ENCODE peak calls at places on chromosomes 5 and 9, in ten cellular contexts. U, Y, A, O, H, J, W, B, G and E are unnamed samples.

GRCh38 chr9:4984171-4984570 is 901 bp upstream of the JAK2 start:
- DNase-seq in U (no peak), Y (no peak), A (no peak), O (no peak), H (no peak), J (no peak), W (no peak), B (no peak), G (no peak), E (no peak)

GRCh38 chr5:108797986-108798385 is 50.3 kb downstream of the FER start:
- DNase-seq in U (no peak), Y (no peak), A (no peak), O (no peak), H (no peak), J (no peak), W (no peak), B (no peak), G (no peak), E (no peak)

GRCh38 chr9:97759611-97760288 is 62.6 kb upstream of the XPA start:
- DNase-seq in U (no peak), Y (no peak), A (no peak), O (peak), H (no peak), J (no peak), W (peak), B (no peak), G (no peak), E (no peak)

GRCh38 chr5:177472460-177473441 is 683 bp downstream of the DBN1 start:
- DNase-seq in U (no peak), Y (no peak), A (peak), O (peak), H (no peak), J (peak), W (no peak), B (no peak), G (no peak), E (no peak)

GRCh38 chr5:138275379-138275782 is 960 bp upstream of the GFRA3 start:
- DNase-seq in U (no peak), Y (no peak), A (peak), O (no peak), H (no peak), J (no peak), W (no peak), B (no peak), G (no peak), E (no peak)

GRCh38 chr9:74762950-74763349 is 124.8 kb downstream of the TRPM6 start:
- DNase-seq in U (no peak), Y (no peak), A (no peak), O (no peak), H (no peak), J (no peak), W (no peak), B (no peak), G (no peak), E (no peak)

GRCh38 chr5:59609501-59610265 is 283.8 kb downstream of the PDE4D start:
- DNase-seq in U (no peak), Y (no peak), A (no peak), O (peak), H (no peak), J (no peak), W (no peak), B (no peak), G (no peak), E (no peak)

GRCh38 chr9:110058304-110058953 is 149.5 kb downstream of the C9orf152 start:
- DNase-seq in U (no peak), Y (no peak), A (peak), O (peak), H (peak), J (peak), W (peak), B (peak), G (no peak), E (no peak)

GRCh38 chr9:137832830-137833590 is 44.6 kb upstream of the CACNA1B start:
- DNase-seq in U (no peak), Y (no peak), A (no peak), O (no peak), H (no peak), J (no peak), W (no peak), B (no peak), G (no peak), E (no peak)

GRCh38 chr9:99134893-99135341 is 30.0 kb downstream of the TGFBR1 start:
- DNase-seq in U (no peak), Y (no peak), A (no peak), O (peak), H (peak), J (no peak), W (no peak), B (peak), G (no peak), E (no peak)

GRCh38 chr5:59193616-59194319 is 610.9 kb downstream of the RAB3C start:
- DNase-seq in U (no peak), Y (no peak), A (no peak), O (peak), H (peak), J (no peak), W (no peak), B (peak), G (peak), E (no peak)

GRCh38 chr9:97809666-97810344 is 43.2 kb upstream of the FOXE1 start:
- DNase-seq in U (no peak), Y (no peak), A (peak), O (no peak), H (peak), J (peak), W (no peak), B (no peak), G (no peak), E (no peak)

GRCh38 chr9:136854113-136854841 is 2.1 kb downstream of the MAMDC4 start:
- DNase-seq in U (no peak), Y (peak), A (no peak), O (no peak), H (no peak), J (no peak), W (peak), B (no peak), G (no peak), E (peak)

GRCh38 chr9:137823986-137824771 is 53.4 kb upstream of the CACNA1B start:
- DNase-seq in U (no peak), Y (no peak), A (no peak), O (no peak), H (no peak), J (no peak), W (no peak), B (no peak), G (no peak), E (no peak)

GRCh38 chr5:115585265-115585664 is 17.0 kb downstream of the TICAM2 start:
- DNase-seq in U (no peak), Y (no peak), A (no peak), O (no peak), H (no peak), J (no peak), W (no peak), B (peak), G (no peak), E (no peak)

GRCh38 chr9:6567140-6567591 is 78.4 kb downstream of the GLDC start:
- DNase-seq in U (no peak), Y (no peak), A (no peak), O (peak), H (peak), J (no peak), W (no peak), B (peak), G (no peak), E (no peak)

GRCh38 chr9:113548221-113549041 is 84.9 kb downstream of the RGS3 start:
- DNase-seq in U (peak), Y (peak), A (no peak), O (peak), H (peak), J (peak), W (peak), B (no peak), G (peak), E (peak)
- H3K27ac ChIP-seq in U (peak), Y (peak), A (no peak), O (no peak), H (no peak), J (no peak), W (peak), B (no peak), G (no peak), E (peak)

GRCh38 chr9:68574150-68574549 is 33.5 kb upstream of the TMEM252 start:
- DNase-seq in U (no peak), Y (no peak), A (no peak), O (no peak), H (no peak), J (no peak), W (no peak), B (no peak), G (no peak), E (no peak)
- TF ChIP-seq CTCF in U (peak), Y (peak), A (peak), O (no peak), H (peak), J (peak), W (peak), B (peak), G (no peak), E (no peak)

GRCh38 chr9:134321571-134321930 is 4.7 kb upstream of the RXRA start:
- DNase-seq in U (no peak), Y (peak), A (no peak), O (no peak), H (no peak), J (no peak), W (peak), B (no peak), G (no peak), E (no peak)
- H3K4me3 ChIP-seq in U (no peak), Y (no peak), A (no peak), O (no peak), H (no peak), J (no peak), W (no peak), B (no peak), G (no peak), E (no peak)

GRCh38 chr5:173775692-173776135 is 112.4 kb upstream of the CPEB4 start:
- DNase-seq in U (no peak), Y (no peak), A (no peak), O (no peak), H (no peak), J (no peak), W (no peak), B (no peak), G (no peak), E (no peak)
- H3K27ac ChIP-seq in U (no peak), Y (no peak), A (no peak), O (no peak), H (no peak), J (no peak), W (no peak), B (no peak), G (no peak), E (no peak)

GRCh38 chr5:132751971-132752580 is 4.8 kb downstream of the CCNI2 start:
- DNase-seq in U (no peak), Y (no peak), A (no peak), O (no peak), H (no peak), J (no peak), W (no peak), B (no peak), G (no peak), E (no peak)

GRCh38 chr5:132752581-132753125 is 5.4 kb downstream of the CCNI2 start:
- DNase-seq in U (no peak), Y (no peak), A (no peak), O (no peak), H (no peak), J (no peak), W (no peak), B (no peak), G (no peak), E (no peak)

GRCh38 chr5:132754947-132755346 is 7.7 kb downstream of the CCNI2 start:
- DNase-seq in U (no peak), Y (no peak), A (peak), O (no peak), H (no peak), J (peak), W (no peak), B (peak), G (no peak), E (no peak)

GRCh38 chr5:132754111-132754510 is 6.9 kb downstream of the CCNI2 start:
- DNase-seq in U (no peak), Y (no peak), A (no peak), O (no peak), H (no peak), J (no peak), W (no peak), B (no peak), G (no peak), E (no peak)

GRCh38 chr5:132753135-132753987 is 6.1 kb downstream of the CCNI2 start:
- DNase-seq in U (no peak), Y (no peak), A (no peak), O (no peak), H (peak), J (peak), W (no peak), B (no peak), G (no peak), E (no peak)
- TF ChIP-seq CTCF in U (peak), Y (no peak), A (peak), O (peak), H (no peak), J (peak), W (no peak), B (peak), G (no peak), E (no peak)

GRCh38 chr5:168833936-168834335 is 254.8 kb upstream of the PANK3 start:
- DNase-seq in U (no peak), Y (no peak), A (no peak), O (no peak), H (no peak), J (peak), W (no peak), B (no peak), G (no peak), E (no peak)

GRCh38 chr5:168833383-168833782 is 254.2 kb upstream of the PANK3 start:
- DNase-seq in U (no peak), Y (no peak), A (no peak), O (no peak), H (no peak), J (no peak), W (no peak), B (no peak), G (no peak), E (no peak)

GRCh38 chr5:168836603-168837245 is 257.6 kb upstream of the PANK3 start:
- DNase-seq in U (no peak), Y (no peak), A (no peak), O (no peak), H (no peak), J (no peak), W (no peak), B (no peak), G (no peak), E (no peak)

GRCh38 chr5:168842571-168843205 is 263.5 kb upstream of the PANK3 start:
- DNase-seq in U (no peak), Y (no peak), A (no peak), O (no peak), H (no peak), J (no peak), W (no peak), B (no peak), G (no peak), E (no peak)

GRCh38 chr5:168837852-168838251 is 258.7 kb upstream of the PANK3 start:
- DNase-seq in U (no peak), Y (no peak), A (no peak), O (no peak), H (no peak), J (no peak), W (no peak), B (no peak), G (no peak), E (no peak)
- H3K4me3 ChIP-seq in U (no peak), Y (no peak), A (no peak), O (no peak), H (no peak), J (no peak), W (no peak), B (no peak), G (no peak), E (no peak)

DNA sequence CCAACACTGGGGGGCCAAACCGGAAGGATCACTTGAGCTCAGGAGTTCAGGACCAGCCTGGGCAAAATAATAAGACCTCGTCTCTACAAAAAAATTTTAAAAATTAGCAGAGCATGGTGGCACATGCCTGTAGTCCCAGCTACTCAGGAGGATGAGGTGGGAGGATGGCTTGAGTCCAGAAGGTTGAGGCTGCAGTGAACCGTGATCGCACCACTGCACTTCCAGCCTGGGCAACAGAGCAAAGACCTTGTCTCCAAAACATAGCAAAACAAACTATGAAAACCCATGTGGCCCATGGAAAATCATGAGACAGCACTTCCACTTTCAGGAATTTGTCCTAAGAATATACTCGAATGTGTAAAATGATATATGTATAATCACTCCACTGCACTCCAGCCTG is 6.1 kb downstream of the SETX start:
- DNase-seq in U (no peak), Y (no peak), A (no peak), O (no peak), H (no peak), J (no peak), W (no peak), B (no peak), G (no peak), E (no peak)
- H3K27ac ChIP-seq in U (no peak), Y (no peak), A (no peak), O (no peak), H (no peak), J (no peak), W (no peak), B (no peak), G (no peak), E (no peak)